ENCODE peak calls at places on chromosomes 16 and 17, in five cellular contexts. I, Q, Y, T and S are unnamed samples.

GRCh38 chr16:48535831-48536599 is 74.0 kb downstream of the N4BP1 start:
- DNase-seq in Q (no peak), T (peak), I (no peak), Y (no peak), S (no peak)

GRCh38 chr16:3578121-3578520 is 918 bp upstream of the NLRC3 start:
- DNase-seq in T (no peak), I (no peak), Y (no peak), Q (no peak), S (no peak)

GRCh38 chr16:66898207-66898606 is 17.9 kb downstream of the PDP2 start:
- DNase-seq in T (no peak), Q (no peak), Y (no peak), I (no peak), S (peak)

GRCh38 chr17:55710829-55711496 is 11.7 kb downstream of the TMEM100 start:
- DNase-seq in I (no peak), Y (no peak), Q (no peak), T (no peak), S (no peak)

GRCh38 chr16:47037746-47038458 is 64.4 kb upstream of the DNAJA2 start:
- DNase-seq in T (peak), Q (peak), Y (peak), I (peak), S (peak)

GRCh38 chr16:24753437-24753836 is 24.0 kb downstream of the TNRC6A start:
- DNase-seq in T (no peak), Q (no peak), Y (no peak), I (no peak), S (no peak)

GRCh38 chr16:3086596-3087242 is 12.4 kb downstream of the ZSCAN10 start:
- DNase-seq in I (no peak), Y (no peak), Q (peak), T (no peak), S (no peak)

GRCh38 chr17:74812109-74812864 is 36.1 kb upstream of the NAT9 start:
- DNase-seq in Y (no peak), T (no peak), Q (no peak), I (no peak), S (no peak)

GRCh38 chr16:86258713-86259112 is 251.6 kb upstream of the FOXF1 start:
- DNase-seq in Y (no peak), Q (no peak), I (no peak), T (peak), S (no peak)

GRCh38 chr17:50269477-50270429 is 4.5 kb upstream of the TMEM92 start:
- DNase-seq in Y (peak), Q (peak), I (peak), T (peak), S (peak)

GRCh38 chr16:57807252-57807967 is 5.1 kb upstream of the KIFC3 start:
- DNase-seq in Q (no peak), T (no peak), I (no peak), Y (no peak), S (no peak)

GRCh38 chr17:74671031-74671771 is 41.5 kb downstream of the CD300LF start:
- DNase-seq in I (no peak), Y (peak), T (peak), Q (peak), S (peak)

GRCh38 chr16:8583712-8584111 is 6.6 kb downstream of the TMEM114 start:
- DNase-seq in Q (no peak), I (peak), T (no peak), Y (no peak), S (peak)

GRCh38 chr16:558298-559020 is 1.7 kb upstream of the PRR35 start:
- DNase-seq in Q (no peak), T (no peak), I (no peak), Y (no peak), S (no peak)

GRCh38 chr17:82884923-82885322 is 45.1 kb upstream of the ZNF750 start:
- DNase-seq in I (no peak), Y (no peak), Q (no peak), T (no peak), S (no peak)

GRCh38 chr16:67844441-67844840 is 2.3 kb upstream of the NUTF2 start:
- DNase-seq in T (peak), Q (no peak), I (no peak), Y (no peak), S (peak)

GRCh38 chr17:55053855-55054254 is 85.3 kb downstream of the STXBP4 start:
- DNase-seq in T (peak), Y (no peak), I (no peak), Q (no peak), S (no peak)

GRCh38 chr16:82506734-82507133 is 120.0 kb upstream of the CDH13 start:
- DNase-seq in Q (no peak), Y (no peak), T (no peak), I (no peak), S (no peak)

GRCh38 chr17:82104797-82105416 is 6.9 kb upstream of the FASN start:
- DNase-seq in Y (no peak), T (no peak), I (no peak), Q (no peak), S (no peak)

GRCh38 chr17:60745544-60745943 is 67.9 kb downstream of the BCAS3 start:
- DNase-seq in I (no peak), Y (no peak), T (no peak), Q (no peak), S (no peak)